ENCODE peak calls at places on chromosome 5, in four cellular contexts. Y is naive thymus-derived CD8-positive, alpha-beta T cell; C is NT2/D1; G is stomach. L is an unnamed sample.

GRCh38 chr5:65072836-65073620 is 304.3 kb downstream of the CWC27 start:
- DNase-seq in Y (no peak), C (no peak), G (no peak), L (no peak)

GRCh38 chr5:172862165-172862801 is 28.2 kb downstream of the ERGIC1 start:
- DNase-seq in Y (no peak), C (no peak), G (no peak), L (no peak)

GRCh38 chr5:102715405-102715804 is 39.7 kb upstream of the PAM start:
- DNase-seq in Y (no peak), C (no peak), G (no peak), L (no peak)

GRCh38 chr5:175862131-175863012 is 9.0 kb upstream of the CPLX2 start:
- DNase-seq in Y (no peak), C (no peak), G (no peak), L (no peak)

GRCh38 chr5:76617675-76618074 is 5.5 kb downstream of the F2RL2 start:
- DNase-seq in Y (no peak), C (no peak), G (no peak), L (no peak)

GRCh38 chr5:139094154-139095131 is 103.7 kb downstream of the SIL1 start:
- DNase-seq in Y (no peak), C (no peak), G (no peak), L (no peak)

GRCh38 chr5:142785211-142785610 is 15.0 kb downstream of the ARHGAP26 start:
- DNase-seq in Y (no peak), C (no peak), G (no peak), L (no peak)

GRCh38 chr5:154727361-154727760 is 27.8 kb upstream of the LARP1 start:
- DNase-seq in Y (no peak), C (no peak), G (no peak), L (no peak)

GRCh38 chr5:135155616-135156214 is 121.7 kb upstream of the PITX1 start:
- DNase-seq in Y (no peak), C (no peak), G (no peak), L (no peak)

GRCh38 chr5:132094393-132095076 is 20.9 kb downstream of the CSF2 start:
- DNase-seq in Y (no peak), C (no peak), G (no peak), L (no peak)

GRCh38 chr5:76787237-76787636 is 31.6 kb upstream of the F2RL1 start:
- DNase-seq in Y (no peak), C (no peak), G (peak; percentile 52), L (no peak)

GRCh38 chr5:54851449-54851848 is 133.9 kb downstream of the ESM1 start:
- DNase-seq in Y (no peak), C (no peak), G (no peak), L (no peak)

GRCh38 chr5:73448451-73449136 is at the start of gene FOXD1:
- DNase-seq in Y (peak; percentile 46), C (no peak), G (peak; percentile 45), L (peak; percentile 54)

GRCh38 chr5:100479079-100479688 is 56.0 kb upstream of the FAM174A start:
- DNase-seq in Y (peak; percentile 17), C (peak; percentile 23), G (no peak), L (peak; percentile 29)

GRCh38 chr5:116378007-116378831 is 196.4 kb downstream of the SEMA6A start:
- DNase-seq in Y (no peak), C (no peak), G (no peak), L (no peak)

GRCh38 chr5:132839426-132840301 is 9.2 kb upstream of the SHROOM1 start:
- DNase-seq in Y (no peak), C (no peak), G (no peak), L (no peak)

GRCh38 chr5:37900692-37901091 is 60.9 kb upstream of the GDNF start:
- DNase-seq in Y (no peak), C (no peak), G (peak; percentile 27), L (no peak)

GRCh38 chr5:79702606-79703380 is 13.2 kb downstream of the CMYA5 start:
- DNase-seq in Y (peak; percentile 33), C (no peak), G (no peak), L (peak; percentile 52)

GRCh38 chr5:38069360-38069759 is 189.0 kb upstream of the EGFLAM start:
- DNase-seq in Y (no peak), C (no peak), G (no peak), L (no peak)

GRCh38 chr5:174794941-174795672 is 70.7 kb downstream of the MSX2 start:
- DNase-seq in Y (no peak), C (peak; percentile 25), G (no peak), L (no peak)

GRCh38 chr5:13478831-13479465 is 465.5 kb downstream of the DNAH5 start:
- DNase-seq in Y (peak; percentile 3), C (peak; percentile 20), G (peak; percentile 50), L (no peak)

GRCh38 chr5:65142511-65143011 is 339.2 kb downstream of the ADAMTS6 start:
- DNase-seq in Y (no peak), C (peak; percentile 50), G (no peak), L (no peak)

GRCh38 chr5:170092702-170093101 is 13.0 kb upstream of the FOXI1 start:
- DNase-seq in Y (no peak), C (no peak), G (no peak), L (no peak)

GRCh38 chr5:124755565-124755964 is 9.1 kb upstream of the ZNF608 start:
- DNase-seq in Y (no peak), C (no peak), G (no peak), L (no peak)

GRCh38 chr5:155416765-155417164 is 403.2 kb downstream of the KIF4B start:
- DNase-seq in Y (no peak), C (no peak), G (no peak), L (no peak)

GRCh38 chr5:176806137-176806536 is 4.2 kb upstream of the UNC5A start:
- DNase-seq in Y (no peak), C (no peak), G (no peak), L (no peak)

GRCh38 chr5:98775962-98776687 is 2.7 kb downstream of the RGMB start:
- DNase-seq in Y (no peak), C (no peak), G (no peak), L (no peak)

GRCh38 chr5:33611882-33612281 is 171.1 kb downstream of the TARS1 start:
- DNase-seq in Y (no peak), C (no peak), G (no peak), L (no peak)

GRCh38 chr5:61332891-61333350 is 863 bp downstream of the ZSWIM6 start:
- DNase-seq in Y (peak; percentile 18), C (no peak), G (peak; percentile 50), L (no peak)

GRCh38 chr5:102902647-102903046 is 147.5 kb downstream of the PAM start:
- DNase-seq in Y (no peak), C (no peak), G (no peak), L (no peak)

GRCh38 chr5:74116266-74116665 is 490.3 kb downstream of the ARHGEF28 start:
- DNase-seq in Y (no peak), C (no peak), G (no peak), L (no peak)

GRCh38 chr5:119328753-119329602 is 26.8 kb upstream of the TNFAIP8 start:
- DNase-seq in Y (peak; percentile 45), C (no peak), G (no peak), L (peak; percentile 56)

GRCh38 chr5:40446910-40447309 is 232.8 kb upstream of the PTGER4 start:
- DNase-seq in Y (no peak), C (no peak), G (no peak), L (no peak)

GRCh38 chr5:64635056-64635686 is 55.1 kb upstream of the SHISAL2B start:
- DNase-seq in Y (peak; percentile 44), C (no peak), G (no peak), L (no peak)

GRCh38 chr5:96565843-96566242 is 96.3 kb upstream of the CAST start:
- DNase-seq in Y (no peak), C (no peak), G (no peak), L (peak; percentile 37)

GRCh38 chr5:69138796-69139195 is 28.2 kb upstream of the CCNB1 start:
- DNase-seq in Y (no peak), C (no peak), G (no peak), L (no peak)

GRCh38 chr5:100647461-100648230 is 112.5 kb downstream of the FAM174A start:
- DNase-seq in Y (no peak), C (no peak), G (peak; percentile 70), L (no peak)

GRCh38 chr5:77986261-77986660 is 210.1 kb upstream of the TBCA start:
- DNase-seq in Y (no peak), C (no peak), G (no peak), L (no peak)

L was measured in CD4-positive, CD25-positive, alpha-beta regulatory T cell.